ENCODE peak calls at places on chromosomes 16 and 17, in ten cellular contexts. G is uterus, N is colonic mucosa, T is choroid plexus epithelial cell, Y is endodermal cell, U is neural progenitor cell, R is ascending aorta, X is progenitor cell of endocrine pancreas, S is AG10803, D is SK-N-SH. B is an unnamed sample.
A peak's percentile ranks its signal among the peaks of the same experiment; 100 is the strongest.

GRCh38 chr16:69567031-69567680 is 1.4 kb downstream of the NFAT5 start:
- DNase-seq in U (no peak), S (no peak), N (no peak), T (peak; percentile 64), G (peak; percentile 20), D (peak; percentile 26), X (no peak), Y (peak; percentile 68), R (no peak), B (peak; percentile 24)

GRCh38 chr17:54864636-54865420 is 35.8 kb upstream of the TOM1L1 start:
- DNase-seq in S (no peak), T (no peak), G (no peak), Y (no peak), D (no peak), U (no peak), N (no peak), X (no peak), R (no peak), B (no peak)

GRCh38 chr16:72481419-72481818 is 309.5 kb upstream of the PMFBP1 start:
- DNase-seq in S (peak; percentile 7), X (no peak), Y (no peak), T (no peak), U (no peak), R (no peak), D (no peak), N (no peak), G (no peak), B (no peak)

GRCh38 chr17:20852541-20853370 is 190.1 kb downstream of the USP22 start:
- DNase-seq in Y (peak; percentile 93), G (peak; percentile 32), N (no peak), T (peak; percentile 2), X (no peak), D (peak; percentile 33), R (no peak), U (peak; percentile 76), S (no peak), B (no peak)

GRCh38 chr16:64416232-64417010 is 705.4 kb downstream of the CDH11 start:
- DNase-seq in U (no peak), R (no peak), D (no peak), S (peak; percentile 91), X (no peak), N (no peak), T (peak; percentile 78), Y (no peak), G (no peak), B (peak; percentile 78)

GRCh38 chr17:3964203-3965122 is at the start of gene ATP2A3:
- DNase-seq in R (no peak), S (no peak), U (peak; percentile 51), G (no peak), Y (peak; percentile 83), T (peak; percentile 13), N (peak; percentile 84), X (no peak), D (peak; percentile 72), B (no peak)

GRCh38 chr16:49859139-49859947 is 3.4 kb upstream of the ZNF423 start:
- DNase-seq in X (no peak), D (no peak), U (no peak), G (peak; percentile 78), N (peak; percentile 72), R (peak; percentile 78), T (no peak), Y (peak; percentile 67), S (no peak), B (no peak)

GRCh38 chr16:10314811-10315210 is 71.0 kb upstream of the ATF7IP2 start:
- DNase-seq in T (peak; percentile 31), U (no peak), N (no peak), R (no peak), D (peak; percentile 8), S (peak; percentile 5), X (no peak), G (no peak), Y (no peak), B (peak; percentile 16)

GRCh38 chr17:62995377-62995885 is 29.4 kb downstream of the TANC2 start:
- DNase-seq in T (peak; percentile 77), R (no peak), S (peak; percentile 33), Y (peak; percentile 79), N (no peak), D (peak; percentile 40), G (no peak), X (no peak), U (peak; percentile 51), B (no peak)

GRCh38 chr16:57736419-57737281 is 1.1 kb downstream of the KATNB1 start:
- DNase-seq in X (no peak), N (peak; percentile 72), T (peak; percentile 84), U (peak; percentile 67), Y (peak; percentile 78), G (no peak), R (no peak), D (peak; percentile 62), S (peak; percentile 86), B (peak; percentile 26)

GRCh38 chr17:8190506-8190905 is 526 bp upstream of the BORCS6 start:
- DNase-seq in D (no peak), T (no peak), N (no peak), X (no peak), R (no peak), Y (no peak), G (no peak), S (no peak), U (no peak), B (no peak)

GRCh38 chr17:28973414-28973813 is 22.1 kb upstream of the PHF12 start:
- DNase-seq in D (peak; percentile 86), U (no peak), S (peak; percentile 75), Y (no peak), N (no peak), X (no peak), T (peak; percentile 69), G (no peak), R (no peak), B (peak; percentile 79)

DNA sequence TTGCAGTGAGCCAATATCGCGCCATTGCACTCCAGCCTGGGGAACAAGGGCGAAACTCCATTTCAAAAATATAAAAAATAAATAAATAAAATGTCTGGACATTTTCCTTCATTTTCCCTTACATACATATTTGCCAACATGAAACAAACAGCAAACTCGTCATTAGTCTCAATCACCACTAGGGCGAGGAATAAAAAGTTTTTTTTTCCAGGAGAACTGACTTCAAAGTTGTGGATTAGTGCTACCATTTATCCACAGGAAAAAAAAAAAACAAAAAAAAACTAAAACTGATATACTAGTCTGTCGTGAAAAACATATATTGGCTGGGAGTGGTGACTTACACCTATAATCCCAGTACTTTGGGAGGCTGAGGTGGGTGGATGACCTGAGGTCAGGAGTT is 77.0 kb upstream of the MTMR4 start:
- DNase-seq in R (no peak), D (no peak), X (no peak), Y (no peak), G (no peak), U (no peak), T (peak; percentile 18), S (no peak), N (no peak), B (no peak)
- TF ChIP-seq CTCF in R (no peak), D (peak; percentile 39), X (peak; percentile 33), Y (peak; percentile 63), G (no peak), U (peak; percentile 32), T (no peak), S (peak; percentile 17), N (no peak), B (no peak)

GRCh38 chr16:56409195-56409594 is 16.1 kb downstream of the AMFR start:
- DNase-seq in R (no peak), S (peak; percentile 56), U (no peak), Y (no peak), T (peak; percentile 73), G (no peak), N (no peak), D (no peak), X (no peak), B (no peak)

GRCh38 chr16:56408379-56409098 is 16.8 kb downstream of the AMFR start:
- DNase-seq in D (no peak), U (no peak), N (peak; percentile 36), T (no peak), S (no peak), Y (no peak), X (no peak), R (no peak), G (no peak), B (no peak)

GRCh38 chr16:56401482-56401881 is 23.9 kb downstream of the AMFR start:
- DNase-seq in G (no peak), D (peak; percentile 52), S (no peak), X (no peak), Y (peak; percentile 75), N (no peak), R (no peak), U (peak; percentile 22), T (peak; percentile 25), B (no peak)

GRCh38 chr16:56411123-56411522 is 14.2 kb downstream of the AMFR start:
- DNase-seq in U (no peak), N (no peak), Y (no peak), D (no peak), S (no peak), T (no peak), R (no peak), X (no peak), G (no peak), B (no peak)

DNA sequence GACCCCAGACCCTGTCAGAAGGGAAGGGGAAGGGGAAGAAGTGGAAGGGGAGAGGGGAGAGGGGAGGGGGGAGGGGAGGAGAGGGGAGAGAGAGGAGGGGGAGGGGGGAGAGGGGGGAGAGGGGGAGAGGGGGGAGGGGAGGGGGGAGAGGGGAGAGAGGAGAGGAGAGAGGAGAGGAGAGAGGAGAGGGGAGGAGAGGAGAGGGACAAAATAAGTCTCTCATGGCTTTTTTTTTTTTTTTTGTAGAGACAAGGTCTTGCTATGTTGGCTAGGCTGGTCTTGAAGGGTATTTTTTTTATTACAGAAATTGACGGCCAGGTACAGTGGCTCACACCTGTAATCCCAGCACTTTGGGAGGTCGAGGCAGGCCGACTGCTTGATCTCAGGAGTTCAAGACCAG is 19.4 kb downstream of the AMFR start:
- DNase-seq in D (no peak), G (no peak), N (no peak), U (no peak), S (no peak), X (no peak), Y (no peak), R (no peak), T (no peak), B (no peak)
- TF ChIP-seq CTCF in D (no peak), G (no peak), N (no peak), U (no peak), S (no peak), X (no peak), Y (no peak), R (no peak), T (no peak), B (no peak)

GRCh38 chr16:89507219-89507833 is 877 bp upstream of the SPG7 start:
- DNase-seq in G (no peak), N (peak; percentile 42), U (no peak), X (no peak), T (no peak), S (no peak), Y (no peak), R (no peak), D (no peak), B (no peak)
- TF ChIP-seq CTCF in G (no peak), N (no peak), U (no peak), X (no peak), T (no peak), S (no peak), Y (no peak), R (no peak), D (no peak), B (no peak)

DNA sequence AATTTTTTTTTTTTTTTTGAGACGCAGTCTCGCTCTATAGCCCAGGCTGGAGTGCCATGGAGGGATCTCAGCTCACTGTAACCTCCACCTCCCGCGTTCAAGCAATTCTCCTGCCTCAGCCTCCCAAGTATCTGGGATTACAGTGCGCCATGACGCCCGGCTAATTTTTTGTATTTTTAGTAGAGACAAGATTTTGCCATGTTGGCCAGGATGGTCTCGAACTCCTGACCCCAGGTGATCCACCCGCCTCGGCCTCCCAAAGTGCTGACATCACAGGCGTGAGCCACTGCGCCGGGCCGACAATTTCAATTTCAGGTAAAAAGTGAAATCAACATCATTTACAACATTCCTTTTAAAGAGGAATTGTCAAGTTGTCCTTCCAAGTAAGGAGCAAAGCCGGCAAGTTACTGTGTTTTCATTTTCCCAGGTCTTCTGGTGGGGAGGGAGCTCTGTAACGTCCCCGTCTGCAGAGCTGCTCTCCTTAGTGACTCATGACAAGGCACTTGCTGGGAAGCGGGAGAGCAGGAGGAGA is 873 bp downstream of the NPLOC4 start:
- DNase-seq in D (no peak), G (no peak), R (no peak), Y (no peak), U (no peak), N (no peak), X (no peak), S (peak; percentile 49), T (peak; percentile 64), B (no peak)
- TF ChIP-seq CTCF in D (no peak), G (no peak), R (no peak), Y (no peak), U (no peak), N (no peak), X (no peak), S (no peak), T (no peak), B (no peak)

B was measured in astrocyte of the cerebellum.